ENCODE peak calls at places on chromosomes 16 and 17, in eight cellular contexts. One of them, this sample, is unnamed.
A peak's percentile ranks its signal among the peaks of the same experiment; 100 is the strongest.

GRCh38 chr16:59683709-59684108 is 949.6 kb upstream of the GOT2 start:
- DNase-seq in transverse colon: no peak
- DNase-seq in Peyer's patch: no peak
- DNase-seq in OCI-LY7: no peak
- DNase-seq in fibroblast of the aortic adventitia: no peak
- DNase-seq in fibroblast of lung: no peak
- DNase-seq in ovary: no peak
- DNase-seq in esophagus muscularis mucosa: no peak
- DNase-seq in this sample: peak; percentile 38

GRCh38 chr17:38710603-38710962 is 5.5 kb downstream of the MLLT6 start:
- DNase-seq in fibroblast of the aortic adventitia: no peak
- DNase-seq in transverse colon: no peak
- DNase-seq in OCI-LY7: no peak
- DNase-seq in ovary: no peak
- DNase-seq in esophagus muscularis mucosa: no peak
- DNase-seq in fibroblast of lung: no peak
- DNase-seq in Peyer's patch: no peak
- DNase-seq in this sample: no peak

GRCh38 chr16:83470406-83470805 is 337.4 kb upstream of the HSBP1 start:
- DNase-seq in OCI-LY7: no peak
- DNase-seq in fibroblast of lung: peak; percentile 83
- DNase-seq in esophagus muscularis mucosa: no peak
- DNase-seq in ovary: no peak
- DNase-seq in Peyer's patch: no peak
- DNase-seq in transverse colon: no peak
- DNase-seq in fibroblast of the aortic adventitia: peak; percentile 30
- DNase-seq in this sample: peak; percentile 39

GRCh38 chr17:82029990-82030469 is 1.4 kb upstream of the RAC3 start:
- DNase-seq in OCI-LY7: no peak
- DNase-seq in fibroblast of lung: no peak
- DNase-seq in ovary: no peak
- DNase-seq in esophagus muscularis mucosa: no peak
- DNase-seq in transverse colon: no peak
- DNase-seq in fibroblast of the aortic adventitia: no peak
- DNase-seq in Peyer's patch: no peak
- DNase-seq in this sample: no peak

GRCh38 chr16:58011652-58012051 is 10.4 kb downstream of the USB1 start:
- DNase-seq in esophagus muscularis mucosa: no peak
- DNase-seq in fibroblast of the aortic adventitia: peak; percentile 59
- DNase-seq in fibroblast of lung: peak; percentile 81
- DNase-seq in Peyer's patch: no peak
- DNase-seq in transverse colon: no peak
- DNase-seq in ovary: no peak
- DNase-seq in OCI-LY7: no peak
- DNase-seq in this sample: peak; percentile 59

GRCh38 chr17:19346351-19347255 is 15.9 kb downstream of the B9D1 start:
- DNase-seq in OCI-LY7: peak; percentile 68
- DNase-seq in ovary: no peak
- DNase-seq in transverse colon: peak; percentile 42
- DNase-seq in fibroblast of the aortic adventitia: peak; percentile 93
- DNase-seq in esophagus muscularis mucosa: no peak
- DNase-seq in Peyer's patch: no peak
- DNase-seq in fibroblast of lung: peak; percentile 95
- DNase-seq in this sample: peak; percentile 85

GRCh38 chr17:75125984-75126383 is 5.6 kb downstream of the NT5C start:
- DNase-seq in Peyer's patch: no peak
- DNase-seq in transverse colon: no peak
- DNase-seq in esophagus muscularis mucosa: no peak
- DNase-seq in fibroblast of the aortic adventitia: no peak
- DNase-seq in fibroblast of lung: no peak
- DNase-seq in ovary: no peak
- DNase-seq in OCI-LY7: peak; percentile 39
- DNase-seq in this sample: no peak

GRCh38 chr16:73092236-73092781 is 44.4 kb upstream of the ZFHX3 start:
- DNase-seq in fibroblast of the aortic adventitia: no peak
- DNase-seq in esophagus muscularis mucosa: no peak
- DNase-seq in OCI-LY7: no peak
- DNase-seq in transverse colon: no peak
- DNase-seq in Peyer's patch: no peak
- DNase-seq in fibroblast of lung: no peak
- DNase-seq in ovary: no peak
- DNase-seq in this sample: no peak

GRCh38 chr16:88342491-88342890 is 40.3 kb upstream of the ZNF469 start:
- DNase-seq in fibroblast of the aortic adventitia: no peak
- DNase-seq in Peyer's patch: no peak
- DNase-seq in transverse colon: no peak
- DNase-seq in fibroblast of lung: no peak
- DNase-seq in esophagus muscularis mucosa: no peak
- DNase-seq in OCI-LY7: no peak
- DNase-seq in ovary: no peak
- DNase-seq in this sample: no peak

GRCh38 chr17:2684549-2684948 is 27.0 kb downstream of the CLUH start:
- DNase-seq in fibroblast of the aortic adventitia: no peak
- DNase-seq in fibroblast of lung: no peak
- DNase-seq in Peyer's patch: no peak
- DNase-seq in esophagus muscularis mucosa: no peak
- DNase-seq in transverse colon: no peak
- DNase-seq in ovary: no peak
- DNase-seq in OCI-LY7: no peak
- DNase-seq in this sample: no peak

GRCh38 chr17:2137342-2138098 is 82.6 kb downstream of the HIC1 start:
- DNase-seq in esophagus muscularis mucosa: no peak
- DNase-seq in Peyer's patch: peak; percentile 35
- DNase-seq in fibroblast of the aortic adventitia: peak; percentile 33
- DNase-seq in OCI-LY7: peak; percentile 66
- DNase-seq in transverse colon: peak; percentile 30
- DNase-seq in fibroblast of lung: peak; percentile 92
- DNase-seq in ovary: no peak
- DNase-seq in this sample: peak; percentile 69

GRCh38 chr17:69602969-69603368 is 188.5 kb downstream of the MAP2K6 start:
- DNase-seq in fibroblast of lung: peak; percentile 54
- DNase-seq in esophagus muscularis mucosa: no peak
- DNase-seq in fibroblast of the aortic adventitia: no peak
- DNase-seq in Peyer's patch: no peak
- DNase-seq in OCI-LY7: no peak
- DNase-seq in ovary: no peak
- DNase-seq in transverse colon: no peak
- DNase-seq in this sample: no peak

GRCh38 chr16:2025251-2025650 is 1.5 kb upstream of the NHERF2 start:
- DNase-seq in esophagus muscularis mucosa: no peak
- DNase-seq in fibroblast of the aortic adventitia: no peak
- DNase-seq in OCI-LY7: no peak
- DNase-seq in ovary: no peak
- DNase-seq in transverse colon: no peak
- DNase-seq in fibroblast of lung: no peak
- DNase-seq in Peyer's patch: no peak
- DNase-seq in this sample: no peak

GRCh38 chr17:34408439-34408838 is 45.4 kb upstream of the CCL1 start:
- DNase-seq in esophagus muscularis mucosa: no peak
- DNase-seq in transverse colon: no peak
- DNase-seq in fibroblast of lung: no peak
- DNase-seq in Peyer's patch: no peak
- DNase-seq in fibroblast of the aortic adventitia: no peak
- DNase-seq in OCI-LY7: no peak
- DNase-seq in ovary: no peak
- DNase-seq in this sample: no peak

GRCh38 chr16:22092143-22092933 is at the start of gene VWA3A:
- DNase-seq in Peyer's patch: no peak
- DNase-seq in fibroblast of lung: peak; percentile 51
- DNase-seq in fibroblast of the aortic adventitia: peak; percentile 70
- DNase-seq in transverse colon: no peak
- DNase-seq in esophagus muscularis mucosa: peak; percentile 88
- DNase-seq in OCI-LY7: no peak
- DNase-seq in ovary: no peak
- DNase-seq in this sample: peak; percentile 56

GRCh38 chr17:11598274-11599221 is at the start of gene DNAH9:
- DNase-seq in ovary: peak; percentile 99
- DNase-seq in Peyer's patch: peak; percentile 60
- DNase-seq in esophagus muscularis mucosa: peak; percentile 98
- DNase-seq in OCI-LY7: no peak
- DNase-seq in fibroblast of lung: peak; percentile 35
- DNase-seq in fibroblast of the aortic adventitia: no peak
- DNase-seq in transverse colon: peak; percentile 96
- DNase-seq in this sample: peak; percentile 49
- H3K4me3 ChIP-seq in ovary: peak within 1 kb of the TSS; percentile 53
- H3K4me3 ChIP-seq in Peyer's patch: peak within 1 kb of the TSS; percentile 50
- H3K4me3 ChIP-seq in esophagus muscularis mucosa: peak within 1 kb of the TSS; percentile 75
- H3K4me3 ChIP-seq in OCI-LY7: no peak within 1 kb of the TSS
- H3K4me3 ChIP-seq in fibroblast of lung: no peak within 1 kb of the TSS
- H3K4me3 ChIP-seq in fibroblast of the aortic adventitia: no peak within 1 kb of the TSS
- H3K4me3 ChIP-seq in transverse colon: peak within 1 kb of the TSS; percentile 72
- H3K4me3 ChIP-seq in this sample: peak within 1 kb of the TSS; percentile 30

DNA sequence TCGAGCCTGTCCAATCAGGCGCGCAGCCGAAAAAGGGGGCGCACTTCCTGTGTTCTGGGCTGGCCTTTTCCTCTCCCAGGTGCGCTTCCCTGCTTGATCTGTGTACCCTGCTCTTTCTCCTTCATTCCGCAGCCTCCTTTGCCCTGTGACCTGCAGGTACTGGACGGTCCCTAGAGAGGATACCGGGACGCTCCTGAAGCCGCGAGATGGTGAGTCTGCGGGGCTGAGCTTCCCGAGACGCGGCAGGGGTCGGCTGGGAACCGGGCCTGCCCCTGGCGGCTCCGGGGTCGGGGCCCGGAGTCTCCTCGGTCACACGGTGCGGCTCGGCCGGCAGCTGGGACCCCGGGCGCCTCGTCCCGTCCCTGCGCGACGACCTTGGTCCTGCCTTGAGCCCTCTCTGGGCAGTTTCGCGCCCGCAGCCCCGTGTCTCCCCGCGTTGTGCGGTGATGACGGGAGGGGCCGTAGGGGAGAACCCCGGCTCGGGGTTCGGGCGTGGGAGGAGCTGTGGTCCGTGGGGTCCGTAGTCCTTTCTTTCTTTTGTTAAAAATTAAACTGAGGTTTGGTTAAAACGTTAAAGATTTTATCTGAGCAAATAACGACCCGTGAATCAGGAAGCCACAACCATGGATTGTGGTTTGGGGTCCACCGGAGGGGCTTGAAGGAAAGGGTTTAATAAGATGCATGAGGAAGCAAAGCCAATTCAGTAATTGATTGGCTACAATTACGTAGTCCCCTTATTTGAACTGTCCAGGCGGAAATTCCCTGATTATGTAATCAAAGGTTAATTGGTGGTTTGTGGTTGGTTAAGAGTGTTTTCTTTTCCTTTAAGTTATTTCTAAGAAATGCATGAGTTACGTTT is 172.8 kb upstream of the ZNF267 start:
- DNase-seq in Peyer's patch: peak; percentile 97
- DNase-seq in ovary: peak; percentile 84
- DNase-seq in esophagus muscularis mucosa: peak; percentile 95
- DNase-seq in fibroblast of the aortic adventitia: peak; percentile 25
- DNase-seq in OCI-LY7: peak; percentile 92
- DNase-seq in fibroblast of lung: peak; percentile 44
- DNase-seq in transverse colon: peak; percentile 93
- DNase-seq in this sample: peak; percentile 58
- TF ChIP-seq CTCF in Peyer's patch: peak; percentile 2
- TF ChIP-seq CTCF in ovary: no peak
- TF ChIP-seq CTCF in esophagus muscularis mucosa: no peak
- TF ChIP-seq CTCF in fibroblast of the aortic adventitia: no peak
- TF ChIP-seq CTCF in OCI-LY7: no peak
- TF ChIP-seq CTCF in fibroblast of lung: peak; percentile 11
- TF ChIP-seq CTCF in transverse colon: no peak
- TF ChIP-seq CTCF in this sample: no peak

GRCh38 chr16:52546291-52546941 is 527 bp downstream of the TOX3 start:
- DNase-seq in fibroblast of the aortic adventitia: no peak
- DNase-seq in transverse colon: no peak
- DNase-seq in Peyer's patch: no peak
- DNase-seq in esophagus muscularis mucosa: peak; percentile 39
- DNase-seq in fibroblast of lung: no peak
- DNase-seq in OCI-LY7: no peak
- DNase-seq in ovary: no peak
- DNase-seq in this sample: no peak

GRCh38 chr16:52547834-52548215 is 882 bp upstream of the TOX3 start:
- DNase-seq in fibroblast of the aortic adventitia: no peak
- DNase-seq in ovary: no peak
- DNase-seq in OCI-LY7: no peak
- DNase-seq in Peyer's patch: no peak
- DNase-seq in esophagus muscularis mucosa: peak; percentile 29
- DNase-seq in fibroblast of lung: no peak
- DNase-seq in transverse colon: no peak
- DNase-seq in this sample: no peak

GRCh38 chr16:52548261-52549010 is 1.5 kb upstream of the TOX3 start:
- DNase-seq in OCI-LY7: no peak
- DNase-seq in fibroblast of lung: no peak
- DNase-seq in transverse colon: no peak
- DNase-seq in Peyer's patch: no peak
- DNase-seq in fibroblast of the aortic adventitia: no peak
- DNase-seq in esophagus muscularis mucosa: no peak
- DNase-seq in ovary: no peak
- DNase-seq in this sample: no peak

GRCh38 chr16:52545544-52546262 is 1.2 kb downstream of the TOX3 start:
- DNase-seq in Peyer's patch: no peak
- DNase-seq in ovary: no peak
- DNase-seq in fibroblast of the aortic adventitia: no peak
- DNase-seq in OCI-LY7: no peak
- DNase-seq in transverse colon: no peak
- DNase-seq in fibroblast of lung: no peak
- DNase-seq in esophagus muscularis mucosa: no peak
- DNase-seq in this sample: no peak

GRCh38 chr16:52547001-52547833 is at the start of gene TOX3:
- DNase-seq in OCI-LY7: no peak
- DNase-seq in esophagus muscularis mucosa: peak; percentile 62
- DNase-seq in ovary: no peak
- DNase-seq in Peyer's patch: no peak
- DNase-seq in fibroblast of the aortic adventitia: no peak
- DNase-seq in fibroblast of lung: no peak
- DNase-seq in transverse colon: peak; percentile 74
- DNase-seq in this sample: no peak
- H3K4me3 ChIP-seq in OCI-LY7: no peak within 1 kb of the TSS
- H3K4me3 ChIP-seq in esophagus muscularis mucosa: peak within 1 kb of the TSS; percentile 46
- H3K4me3 ChIP-seq in ovary: peak within 1 kb of the TSS; percentile 29
- H3K4me3 ChIP-seq in Peyer's patch: peak within 1 kb of the TSS; percentile 88
- H3K4me3 ChIP-seq in fibroblast of the aortic adventitia: no peak within 1 kb of the TSS
- H3K4me3 ChIP-seq in fibroblast of lung: no peak within 1 kb of the TSS
- H3K4me3 ChIP-seq in transverse colon: peak within 1 kb of the TSS; percentile 78
- H3K4me3 ChIP-seq in this sample: no peak within 1 kb of the TSS

GRCh38 chr17:7393613-7394451 is 493 bp downstream of the PLSCR3 start:
- DNase-seq in transverse colon: peak; percentile 51
- DNase-seq in OCI-LY7: peak; percentile 69
- DNase-seq in Peyer's patch: peak; percentile 64
- DNase-seq in fibroblast of lung: no peak
- DNase-seq in esophagus muscularis mucosa: no peak
- DNase-seq in ovary: peak; percentile 44
- DNase-seq in fibroblast of the aortic adventitia: no peak
- DNase-seq in this sample: no peak
- TF ChIP-seq CTCF in transverse colon: no peak
- TF ChIP-seq CTCF in OCI-LY7: no peak
- TF ChIP-seq CTCF in Peyer's patch: no peak
- TF ChIP-seq CTCF in fibroblast of lung: no peak
- TF ChIP-seq CTCF in esophagus muscularis mucosa: no peak
- TF ChIP-seq CTCF in ovary: no peak
- TF ChIP-seq CTCF in fibroblast of the aortic adventitia: peak; percentile 10
- TF ChIP-seq CTCF in this sample: peak; percentile 18

GRCh38 chr16:10577305-10578202 is 2.8 kb downstream of the EMP2 start:
- DNase-seq in fibroblast of lung: no peak
- DNase-seq in esophagus muscularis mucosa: no peak
- DNase-seq in OCI-LY7: no peak
- DNase-seq in fibroblast of the aortic adventitia: peak; percentile 48
- DNase-seq in transverse colon: peak; percentile 41
- DNase-seq in ovary: no peak
- DNase-seq in Peyer's patch: no peak
- DNase-seq in this sample: peak; percentile 36
- H3K4me3 ChIP-seq in fibroblast of lung: peak overlapping the region; percentile 94
- H3K4me3 ChIP-seq in esophagus muscularis mucosa: peak overlapping the region; percentile 72
- H3K4me3 ChIP-seq in OCI-LY7: no peak overlapping the region
- H3K4me3 ChIP-seq in fibroblast of the aortic adventitia: no peak overlapping the region
- H3K4me3 ChIP-seq in transverse colon: peak overlapping the region; percentile 75
- H3K4me3 ChIP-seq in ovary: peak overlapping the region; percentile 84
- H3K4me3 ChIP-seq in Peyer's patch: peak overlapping the region; percentile 39
- H3K4me3 ChIP-seq in this sample: no peak overlapping the region

GRCh38 chr17:28574536-28574935 is 2.2 kb downstream of the ALDOC start:
- DNase-seq in fibroblast of lung: no peak
- DNase-seq in Peyer's patch: no peak
- DNase-seq in transverse colon: no peak
- DNase-seq in esophagus muscularis mucosa: no peak
- DNase-seq in ovary: no peak
- DNase-seq in OCI-LY7: no peak
- DNase-seq in fibroblast of the aortic adventitia: no peak
- DNase-seq in this sample: no peak
- TF ChIP-seq CTCF in fibroblast of lung: no peak
- TF ChIP-seq CTCF in Peyer's patch: no peak
- TF ChIP-seq CTCF in transverse colon: no peak
- TF ChIP-seq CTCF in esophagus muscularis mucosa: no peak
- TF ChIP-seq CTCF in ovary: no peak
- TF ChIP-seq CTCF in OCI-LY7: no peak
- TF ChIP-seq CTCF in fibroblast of the aortic adventitia: no peak
- TF ChIP-seq CTCF in this sample: no peak

This sample was measured in cardiac fibroblast.